ENCODE peak calls at places on chromosomes 2 and 18, in six cellular contexts. P is left cardiac atrium, Z is NCI-H748 treated with DMSO at 0.1 percent for 48 hours, R is brain microvascular endothelial cell, K is fibroblast of the conjunctiva, F is endothelial cell of umbilical vein. L is an unnamed sample.

GRCh38 chr2:18268400-18268799 is 292.1 kb downstream of the RDH14 start:
- DNase-seq in Z (no peak), F (peak; percentile 32), K (no peak), R (peak; percentile 29), P (no peak), L (no peak)

GRCh38 chr2:191115391-191115790 is 35.4 kb downstream of the STAT4 start:
- DNase-seq in F (no peak), R (peak; percentile 92), P (no peak), Z (no peak), K (no peak), L (no peak)

GRCh38 chr2:195333869-195334268 is 323.2 kb upstream of the SLC39A10 start:
- DNase-seq in K (no peak), R (no peak), Z (no peak), F (no peak), P (no peak), L (no peak)

GRCh38 chr18:32383040-32383819 is 87.5 kb downstream of the GAREM1 start:
- DNase-seq in Z (no peak), R (peak; percentile 96), F (peak; percentile 99), P (no peak), K (peak; percentile 74), L (no peak)

GRCh38 chr18:62287753-62288668 is 37.1 kb upstream of the TNFRSF11A start:
- DNase-seq in P (no peak), F (no peak), Z (no peak), K (no peak), R (no peak), L (no peak)

GRCh38 chr2:39546937-39547336 is 109.9 kb upstream of the MAP4K3 start:
- DNase-seq in F (no peak), K (no peak), P (no peak), Z (no peak), R (no peak), L (no peak)

GRCh38 chr2:217954469-217954868 is 48.3 kb downstream of the TNS1 start:
- DNase-seq in K (no peak), F (no peak), Z (no peak), R (no peak), P (no peak), L (no peak)

GRCh38 chr2:230671117-230671516 is 41.5 kb upstream of the CAB39 start:
- DNase-seq in P (no peak), K (no peak), Z (no peak), R (peak; percentile 43), F (no peak), L (no peak)

GRCh38 chr2:43464546-43464945 is 131.3 kb downstream of the THADA start:
- DNase-seq in F (no peak), K (no peak), R (peak; percentile 36), P (peak; percentile 33), Z (no peak), L (no peak)

GRCh38 chr2:38148501-38148900 is 72.5 kb upstream of the CYP1B1 start:
- DNase-seq in R (no peak), F (no peak), P (no peak), Z (no peak), K (peak; percentile 77), L (no peak)

GRCh38 chr2:157256621-157257020 is 884 bp upstream of the GALNT5 start:
- DNase-seq in P (no peak), K (no peak), F (no peak), Z (no peak), R (no peak), L (no peak)

GRCh38 chr18:48993586-48993985 is 42.8 kb upstream of the SMAD7 start:
- DNase-seq in P (no peak), Z (no peak), K (no peak), F (no peak), R (no peak), L (no peak)

GRCh38 chr2:95043300-95043786 is 17.8 kb downstream of the MAL start:
- DNase-seq in F (no peak), K (peak; percentile 28), P (peak; percentile 92), Z (no peak), R (peak; percentile 22), L (peak; percentile 20)

GRCh38 chr2:237704476-237705224 is 77.3 kb downstream of the LRRFIP1 start:
- DNase-seq in P (no peak), F (peak; percentile 69), K (no peak), R (no peak), Z (no peak), L (no peak)

GRCh38 chr2:181660181-181660580 is 3.3 kb upstream of the CERKL start:
- DNase-seq in Z (peak; percentile 44), R (no peak), P (no peak), F (no peak), K (no peak), L (peak; percentile 26)

GRCh38 chr2:206323486-206323885 is 49.0 kb downstream of the ZDBF2 start:
- DNase-seq in R (no peak), P (no peak), Z (no peak), F (no peak), K (no peak), L (no peak)

L was measured in NCI-H1092 treated with DMSO at 0.1 percent for 48 hours.